ENCODE peak calls at places on chromosomes 16 and 17, in six cellular contexts. Z is body of pancreas, Q is right cardiac atrium, X is PC-3, W is adrenal gland, D is uterus. F is an unnamed sample.

GRCh38 chr17:66002807-66003206 is 189.1 kb downstream of the CEP112 start:
- DNase-seq in D (no peak), Z (no peak), W (no peak), Q (no peak), X (no peak), F (no peak)

GRCh38 chr17:13230350-13230900 is 212.6 kb upstream of the ELAC2 start:
- DNase-seq in Q (no peak), Z (no peak), X (peak), W (no peak), D (no peak), F (no peak)

GRCh38 chr16:87076950-87077749 is 240.0 kb downstream of the C16orf95 start:
- DNase-seq in Z (peak), W (no peak), Q (no peak), D (no peak), X (peak), F (peak)

GRCh38 chr16:67257486-67258159 is 8.8 kb downstream of the SLC9A5 start:
- DNase-seq in D (no peak), Q (peak), X (no peak), Z (no peak), W (no peak), F (no peak)

GRCh38 chr17:65279456-65279855 is 142.3 kb downstream of the RGS9 start:
- DNase-seq in D (no peak), Z (no peak), X (no peak), W (no peak), Q (no peak), F (no peak)

GRCh38 chr17:10821062-10821461 is 16.8 kb downstream of the PIRT start:
- DNase-seq in Z (no peak), Q (no peak), W (no peak), D (no peak), X (no peak), F (no peak)

GRCh38 chr17:29145289-29146058 is 34.7 kb downstream of the MYO18A start:
- DNase-seq in W (no peak), Q (peak), D (peak), X (peak), Z (peak), F (no peak)

GRCh38 chr16:78705694-78706093 is 606.2 kb downstream of the WWOX start:
- DNase-seq in Q (no peak), Z (no peak), D (no peak), X (peak), W (no peak), F (no peak)

GRCh38 chr17:309361-309888 is 43.2 kb downstream of the RPH3AL start:
- DNase-seq in W (no peak), D (no peak), Z (peak), X (peak), Q (peak), F (no peak)

GRCh38 chr16:28292731-28293588 is 635 bp downstream of the SBK1 start:
- DNase-seq in Q (no peak), W (peak), D (no peak), X (no peak), Z (peak), F (no peak)

GRCh38 chr16:27379919-27380318 is 22.1 kb upstream of the IL21R start:
- DNase-seq in D (no peak), Q (no peak), W (no peak), X (no peak), Z (no peak), F (no peak)

GRCh38 chr17:57407287-57408063 is 151.2 kb downstream of the MSI2 start:
- DNase-seq in X (peak), D (no peak), W (no peak), Q (no peak), Z (no peak), F (no peak)

GRCh38 chr17:40604327-40605080 is 39.2 kb upstream of the CCR7 start:
- DNase-seq in W (no peak), Q (no peak), D (no peak), Z (no peak), X (no peak), F (no peak)

GRCh38 chr17:67620088-67620487 is 97.6 kb upstream of the NOL11 start:
- DNase-seq in D (no peak), X (no peak), Q (no peak), Z (no peak), W (no peak), F (no peak)

GRCh38 chr16:30185683-30186421 is 2.5 kb downstream of the CORO1A start:
- DNase-seq in Z (peak), W (peak), D (peak), X (no peak), Q (peak), F (no peak)

GRCh38 chr16:85028638-85029412 is 1.2 kb downstream of the KIAA0513 start:
- DNase-seq in D (peak), Q (peak), W (peak), X (peak), Z (peak), F (no peak)

GRCh38 chr16:31063843-31064611 is 10.0 kb downstream of the ZNF668 start:
- DNase-seq in Q (no peak), W (no peak), Z (peak), X (no peak), D (no peak), F (no peak)

GRCh38 chr17:17987901-17988300 is 15.2 kb downstream of the DRC3 start:
- DNase-seq in X (no peak), Z (no peak), Q (no peak), D (no peak), W (no peak), F (no peak)

GRCh38 chr16:15988268-15989013 is 39.0 kb downstream of the ABCC1 start:
- DNase-seq in Z (no peak), X (no peak), Q (no peak), D (no peak), W (no peak), F (no peak)

GRCh38 chr16:74485916-74486315 is 64.6 kb upstream of the CLEC18B start:
- DNase-seq in D (no peak), X (peak), Z (no peak), W (no peak), Q (no peak), F (no peak)

GRCh38 chr17:51597340-51597739 is 337.0 kb downstream of the UTP18 start:
- DNase-seq in X (no peak), Z (no peak), Q (no peak), D (no peak), W (no peak), F (no peak)

GRCh38 chr16:78437352-78437968 is 338.0 kb downstream of the WWOX start:
- DNase-seq in Z (peak), W (peak), D (peak), Q (peak), X (peak), F (peak)

GRCh38 chr16:22623351-22623781 is 112.7 kb downstream of the NPIPB5 start:
- DNase-seq in Z (no peak), Q (no peak), D (no peak), X (no peak), W (no peak), F (no peak)

GRCh38 chr17:42000399-42001076 is 16.7 kb downstream of the DNAJC7 start:
- DNase-seq in Z (no peak), Q (no peak), D (no peak), X (no peak), W (no peak), F (no peak)

GRCh38 chr17:42005128-42005527 is 12.1 kb downstream of the DNAJC7 start:
- DNase-seq in W (no peak), D (no peak), X (no peak), Z (no peak), Q (no peak), F (no peak)

GRCh38 chr17:42001729-42002128 is 15.5 kb downstream of the DNAJC7 start:
- DNase-seq in W (no peak), Q (no peak), X (no peak), Z (no peak), D (no peak), F (no peak)

GRCh38 chr17:42002175-42002791 is 15.0 kb downstream of the DNAJC7 start:
- DNase-seq in D (no peak), W (no peak), Q (no peak), Z (no peak), X (no peak), F (no peak)

GRCh38 chr17:42002792-42003301 is 14.4 kb downstream of the DNAJC7 start:
- DNase-seq in Z (no peak), Q (no peak), W (no peak), D (no peak), X (peak), F (no peak)
- H3K27ac ChIP-seq in Z (no peak), Q (no peak), W (no peak), D (no peak), X (no peak), F (peak)

GRCh38 chr16:79844603-79845002 is 244.1 kb upstream of the MAF start:
- DNase-seq in W (no peak), Z (no peak), X (no peak), D (no peak), Q (no peak), F (no peak)
- H3K4me3 ChIP-seq in W (no peak), Z (no peak), X (no peak), D (no peak), Q (no peak), F (no peak)

GRCh38 chr16:11668590-11669379 is 530 bp downstream of the SNN start:
- DNase-seq in X (no peak), Q (peak), Z (no peak), W (peak), D (peak), F (no peak)
- H3K27ac ChIP-seq in X (no peak), Q (peak), Z (peak), W (peak), D (peak), F (no peak)

DNA sequence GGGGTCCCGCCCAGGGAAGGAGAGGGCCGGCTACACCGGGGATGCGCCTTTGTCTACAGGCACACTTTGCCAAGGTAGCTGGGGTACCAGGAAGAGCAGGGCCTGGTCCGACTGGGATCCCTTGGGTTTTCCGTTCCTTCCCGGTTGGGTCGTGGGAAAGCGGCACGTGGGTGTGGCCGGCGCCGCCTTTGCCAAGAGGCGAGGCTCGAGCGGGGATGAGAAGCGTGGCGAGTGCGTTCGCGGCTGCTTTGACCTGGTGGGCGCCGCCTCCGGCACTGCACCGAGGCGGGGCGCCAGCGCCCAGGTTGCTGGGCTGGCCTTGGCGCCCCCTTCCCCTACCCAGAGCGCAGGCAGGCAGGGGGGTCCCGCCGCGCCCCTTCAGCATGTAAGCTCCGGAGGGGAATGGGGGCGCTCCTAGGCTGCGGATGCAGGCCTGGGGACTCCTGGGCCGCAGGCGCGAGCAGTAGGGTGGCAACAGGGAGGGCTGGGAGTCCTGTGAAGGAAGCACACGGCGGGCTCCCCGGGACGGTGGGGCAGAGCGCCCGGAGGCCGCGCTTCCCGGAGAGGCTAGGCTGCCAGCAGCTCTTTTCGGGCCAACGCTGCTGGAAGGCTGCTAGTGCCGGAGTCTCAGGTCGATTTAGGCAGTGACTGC is 2.0 kb downstream of the HAS3 start:
- DNase-seq in D (no peak), W (no peak), Z (peak), Q (peak), X (peak), F (no peak)
- H3K4me3 ChIP-seq in D (peak), W (no peak), Z (no peak), Q (peak), X (peak), F (no peak)

DNA sequence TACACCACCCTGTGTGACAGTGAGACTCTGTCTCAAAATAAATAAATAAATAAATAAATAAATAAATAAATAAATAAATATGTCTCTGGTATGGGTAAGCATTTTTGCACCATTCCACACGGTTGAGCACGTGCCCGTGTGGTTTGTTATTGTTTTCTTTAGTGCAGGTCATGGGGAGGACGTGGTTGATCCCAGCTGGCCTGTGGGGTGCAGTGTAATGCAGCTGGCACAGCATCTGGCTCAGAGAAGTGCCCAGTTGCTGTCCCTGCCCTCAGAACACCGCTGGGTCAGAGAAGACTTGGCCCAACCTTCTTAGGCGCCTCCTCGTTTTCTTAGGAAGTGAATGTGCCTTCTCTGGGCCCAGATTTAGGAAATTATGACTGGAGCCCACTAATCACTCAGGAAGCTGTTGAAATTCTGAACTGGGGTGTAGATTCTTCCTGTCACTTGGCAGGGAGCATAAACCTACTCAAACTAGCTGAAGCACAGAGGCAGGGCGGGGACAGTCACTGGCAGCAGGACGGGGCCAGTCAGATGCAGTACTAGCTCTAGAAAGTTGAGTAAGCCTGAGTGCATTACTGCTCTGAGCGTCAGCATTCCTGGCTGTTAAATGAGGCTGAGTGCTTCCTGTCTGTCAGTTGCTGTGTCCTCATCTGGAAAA is 85.9 kb downstream of the SNX29 start:
- DNase-seq in X (peak), W (peak), Q (peak), Z (peak), D (peak), F (no peak)
- H3K27ac ChIP-seq in X (peak), W (peak), Q (peak), Z (no peak), D (peak), F (no peak)

GRCh38 chr16:82008957-82009592 is 2.2 kb downstream of the SDR42E1 start:
- DNase-seq in Q (no peak), W (no peak), Z (no peak), D (no peak), X (no peak), F (no peak)

GRCh38 chr16:82007189-82007588 is 4.1 kb downstream of the SDR42E1 start:
- DNase-seq in W (no peak), Q (no peak), X (no peak), Z (no peak), D (no peak), F (no peak)

GRCh38 chr16:82016268-82016667 is 5.0 kb upstream of the SDR42E1 start:
- DNase-seq in W (no peak), X (peak), Q (no peak), D (no peak), Z (no peak), F (peak)

GRCh38 chr16:82010649-82011048 is 621 bp downstream of the SDR42E1 start:
- DNase-seq in W (no peak), X (no peak), Q (no peak), Z (no peak), D (no peak), F (no peak)

DNA sequence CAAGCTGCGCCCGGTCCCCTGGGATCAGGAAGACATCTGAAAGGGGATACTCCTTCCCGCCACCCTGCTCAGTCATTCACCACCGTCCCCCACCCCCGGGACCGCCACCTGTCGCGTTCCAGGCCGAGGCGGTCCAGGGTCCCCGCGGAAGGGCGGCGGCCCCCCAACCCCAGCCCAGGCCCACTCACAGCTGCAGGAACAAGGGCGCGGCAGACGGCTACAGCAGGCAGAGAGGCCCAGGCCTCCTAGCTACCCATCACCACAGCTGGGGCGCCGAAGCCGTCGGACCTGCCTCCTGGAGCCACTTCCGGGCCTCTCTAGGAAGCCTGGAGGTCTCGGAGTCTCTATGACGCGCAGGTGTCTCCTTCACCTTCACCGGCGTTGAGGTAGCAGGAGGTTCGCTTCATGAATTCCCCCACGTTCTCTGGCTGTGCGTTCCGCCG is at the start of gene SDR42E1:
- DNase-seq in Q (peak), W (no peak), D (peak), X (no peak), Z (peak), F (no peak)
- H3K4me3 ChIP-seq in Q (peak), W (no peak), D (peak), X (no peak), Z (peak), F (no peak)

GRCh38 chr17:80619535-80620235 is 75.0 kb downstream of the RPTOR start:
- DNase-seq in X (peak), Z (no peak), W (no peak), D (no peak), Q (no peak), F (no peak)
- H3K27ac ChIP-seq in X (peak), Z (no peak), W (no peak), D (no peak), Q (no peak), F (no peak)